ENCODE peak calls at places on chromosomes 1 and 21, in seven cellular contexts. One of them, this sample, is unnamed.

GRCh38 chr1:229854620-229855019 is 212.4 kb upstream of the GALNT2 start:
- DNase-seq in right atrium auricular region: no peak
- DNase-seq in AG20443: no peak
- DNase-seq in H4: no peak
- DNase-seq in NCI-H1417 treated with DMSO at 0.1 percent for 48 hours: no peak
- DNase-seq in brain microvascular endothelial cell: no peak
- DNase-seq in AG08396: no peak
- DNase-seq in this sample: no peak

GRCh38 chr1:11335417-11336070 is 62.5 kb downstream of the UBIAD1 start:
- DNase-seq in right atrium auricular region: no peak
- DNase-seq in AG20443: no peak
- DNase-seq in H4: no peak
- DNase-seq in NCI-H1417 treated with DMSO at 0.1 percent for 48 hours: no peak
- DNase-seq in brain microvascular endothelial cell: no peak
- DNase-seq in AG08396: no peak
- DNase-seq in this sample: no peak

GRCh38 chr1:117339866-117340357 is 27.3 kb upstream of the MAN1A2 start:
- DNase-seq in right atrium auricular region: no peak
- DNase-seq in AG20443: peak
- DNase-seq in H4: peak
- DNase-seq in NCI-H1417 treated with DMSO at 0.1 percent for 48 hours: no peak
- DNase-seq in brain microvascular endothelial cell: peak
- DNase-seq in AG08396: peak
- DNase-seq in this sample: peak

GRCh38 chr1:8525291-8526275 is 207.7 kb downstream of the SLC45A1 start:
- DNase-seq in right atrium auricular region: peak
- DNase-seq in AG20443: peak
- DNase-seq in H4: peak
- DNase-seq in NCI-H1417 treated with DMSO at 0.1 percent for 48 hours: peak
- DNase-seq in brain microvascular endothelial cell: peak
- DNase-seq in AG08396: peak
- DNase-seq in this sample: peak

GRCh38 chr21:42651515-42652401 is 1.7 kb upstream of the PDE9A start:
- DNase-seq in right atrium auricular region: no peak
- DNase-seq in AG20443: no peak
- DNase-seq in H4: no peak
- DNase-seq in NCI-H1417 treated with DMSO at 0.1 percent for 48 hours: no peak
- DNase-seq in brain microvascular endothelial cell: no peak
- DNase-seq in AG08396: no peak
- DNase-seq in this sample: no peak

GRCh38 chr1:201538618-201539551 is at the start of gene NAV1:
- DNase-seq in right atrium auricular region: peak
- DNase-seq in AG20443: peak
- DNase-seq in H4: peak
- DNase-seq in NCI-H1417 treated with DMSO at 0.1 percent for 48 hours: no peak
- DNase-seq in brain microvascular endothelial cell: no peak
- DNase-seq in AG08396: peak
- DNase-seq in this sample: peak

GRCh38 chr21:16195896-16196443 is 466.2 kb downstream of the USP25 start:
- DNase-seq in right atrium auricular region: no peak
- DNase-seq in AG20443: no peak
- DNase-seq in H4: no peak
- DNase-seq in NCI-H1417 treated with DMSO at 0.1 percent for 48 hours: no peak
- DNase-seq in brain microvascular endothelial cell: no peak
- DNase-seq in AG08396: no peak
- DNase-seq in this sample: peak

GRCh38 chr1:166272155-166272554 is 105.4 kb upstream of the FAM78B start:
- DNase-seq in right atrium auricular region: no peak
- DNase-seq in AG20443: no peak
- DNase-seq in H4: no peak
- DNase-seq in NCI-H1417 treated with DMSO at 0.1 percent for 48 hours: no peak
- DNase-seq in brain microvascular endothelial cell: no peak
- DNase-seq in AG08396: no peak
- DNase-seq in this sample: no peak

GRCh38 chr1:63787875-63788274 is 14.1 kb downstream of the ROR1 start:
- DNase-seq in right atrium auricular region: no peak
- DNase-seq in AG20443: no peak
- DNase-seq in H4: no peak
- DNase-seq in NCI-H1417 treated with DMSO at 0.1 percent for 48 hours: no peak
- DNase-seq in brain microvascular endothelial cell: no peak
- DNase-seq in AG08396: no peak
- DNase-seq in this sample: no peak

GRCh38 chr1:69930396-69930795 is 275.0 kb downstream of the LRRC40 start:
- DNase-seq in right atrium auricular region: no peak
- DNase-seq in AG20443: no peak
- DNase-seq in H4: no peak
- DNase-seq in NCI-H1417 treated with DMSO at 0.1 percent for 48 hours: no peak
- DNase-seq in brain microvascular endothelial cell: no peak
- DNase-seq in AG08396: no peak
- DNase-seq in this sample: no peak

GRCh38 chr1:209617755-209618154 is 34.2 kb downstream of the CAMK1G start:
- DNase-seq in right atrium auricular region: no peak
- DNase-seq in AG20443: no peak
- DNase-seq in H4: no peak
- DNase-seq in NCI-H1417 treated with DMSO at 0.1 percent for 48 hours: no peak
- DNase-seq in brain microvascular endothelial cell: no peak
- DNase-seq in AG08396: no peak
- DNase-seq in this sample: no peak

GRCh38 chr1:156648951-156649350 is 7.0 kb downstream of the BCAN start:
- DNase-seq in right atrium auricular region: no peak
- DNase-seq in AG20443: no peak
- DNase-seq in H4: no peak
- DNase-seq in NCI-H1417 treated with DMSO at 0.1 percent for 48 hours: no peak
- DNase-seq in brain microvascular endothelial cell: no peak
- DNase-seq in AG08396: no peak
- DNase-seq in this sample: no peak

GRCh38 chr1:12021616-12022015 is 2.3 kb downstream of the MIIP start:
- DNase-seq in right atrium auricular region: no peak
- DNase-seq in AG20443: no peak
- DNase-seq in H4: no peak
- DNase-seq in NCI-H1417 treated with DMSO at 0.1 percent for 48 hours: no peak
- DNase-seq in brain microvascular endothelial cell: no peak
- DNase-seq in AG08396: no peak
- DNase-seq in this sample: no peak

GRCh38 chr1:103514920-103515503 is 10.5 kb upstream of the RNPC3 start:
- DNase-seq in right atrium auricular region: no peak
- DNase-seq in AG20443: peak
- DNase-seq in H4: peak
- DNase-seq in NCI-H1417 treated with DMSO at 0.1 percent for 48 hours: no peak
- DNase-seq in brain microvascular endothelial cell: peak
- DNase-seq in AG08396: peak
- DNase-seq in this sample: peak

GRCh38 chr1:159067699-159068621 is 8.6 kb downstream of the AIM2 start:
- DNase-seq in right atrium auricular region: no peak
- DNase-seq in AG20443: no peak
- DNase-seq in H4: no peak
- DNase-seq in NCI-H1417 treated with DMSO at 0.1 percent for 48 hours: no peak
- DNase-seq in brain microvascular endothelial cell: no peak
- DNase-seq in AG08396: no peak
- DNase-seq in this sample: no peak

GRCh38 chr1:230753191-230753585 is 6.0 kb downstream of the CAPN9 start:
- DNase-seq in right atrium auricular region: no peak
- DNase-seq in AG20443: no peak
- DNase-seq in H4: no peak
- DNase-seq in NCI-H1417 treated with DMSO at 0.1 percent for 48 hours: no peak
- DNase-seq in brain microvascular endothelial cell: no peak
- DNase-seq in AG08396: no peak
- DNase-seq in this sample: no peak

GRCh38 chr1:51768971-51769601 is 109.4 kb downstream of the NRDC start:
- DNase-seq in right atrium auricular region: no peak
- DNase-seq in AG20443: peak
- DNase-seq in H4: peak
- DNase-seq in NCI-H1417 treated with DMSO at 0.1 percent for 48 hours: peak
- DNase-seq in brain microvascular endothelial cell: peak
- DNase-seq in AG08396: peak
- DNase-seq in this sample: peak

GRCh38 chr1:1080122-1080753 is 6.1 kb upstream of the RNF223 start:
- DNase-seq in right atrium auricular region: no peak
- DNase-seq in AG20443: peak
- DNase-seq in H4: peak
- DNase-seq in NCI-H1417 treated with DMSO at 0.1 percent for 48 hours: no peak
- DNase-seq in brain microvascular endothelial cell: no peak
- DNase-seq in AG08396: peak
- DNase-seq in this sample: peak

GRCh38 chr1:117067528-117068370 is 7.6 kb downstream of the TTF2 start:
- DNase-seq in right atrium auricular region: peak
- DNase-seq in AG20443: peak
- DNase-seq in H4: peak
- DNase-seq in NCI-H1417 treated with DMSO at 0.1 percent for 48 hours: no peak
- DNase-seq in brain microvascular endothelial cell: peak
- DNase-seq in AG08396: peak
- DNase-seq in this sample: peak

GRCh38 chr1:89922911-89923310 is 72.0 kb upstream of the ZNF326 start:
- DNase-seq in right atrium auricular region: no peak
- DNase-seq in AG20443: no peak
- DNase-seq in H4: no peak
- DNase-seq in NCI-H1417 treated with DMSO at 0.1 percent for 48 hours: no peak
- DNase-seq in brain microvascular endothelial cell: no peak
- DNase-seq in AG08396: no peak
- DNase-seq in this sample: no peak

GRCh38 chr1:177442580-177442979 is 271.8 kb downstream of the BRINP2 start:
- DNase-seq in right atrium auricular region: no peak
- DNase-seq in AG20443: no peak
- DNase-seq in H4: no peak
- DNase-seq in NCI-H1417 treated with DMSO at 0.1 percent for 48 hours: no peak
- DNase-seq in brain microvascular endothelial cell: no peak
- DNase-seq in AG08396: no peak
- DNase-seq in this sample: no peak

GRCh38 chr1:220575718-220576497 is 48.0 kb downstream of the MARK1 start:
- DNase-seq in right atrium auricular region: no peak
- DNase-seq in AG20443: no peak
- DNase-seq in H4: no peak
- DNase-seq in NCI-H1417 treated with DMSO at 0.1 percent for 48 hours: no peak
- DNase-seq in brain microvascular endothelial cell: no peak
- DNase-seq in AG08396: no peak
- DNase-seq in this sample: no peak

GRCh38 chr1:41517039-41517438 is 32.6 kb upstream of the EDN2 start:
- DNase-seq in right atrium auricular region: no peak
- DNase-seq in AG20443: no peak
- DNase-seq in H4: no peak
- DNase-seq in NCI-H1417 treated with DMSO at 0.1 percent for 48 hours: no peak
- DNase-seq in brain microvascular endothelial cell: no peak
- DNase-seq in AG08396: no peak
- DNase-seq in this sample: no peak

GRCh38 chr1:12478612-12478985 is 139.4 kb downstream of the DHRS3 start:
- DNase-seq in right atrium auricular region: no peak
- DNase-seq in AG20443: no peak
- DNase-seq in H4: no peak
- DNase-seq in NCI-H1417 treated with DMSO at 0.1 percent for 48 hours: no peak
- DNase-seq in brain microvascular endothelial cell: no peak
- DNase-seq in AG08396: no peak
- DNase-seq in this sample: no peak

GRCh38 chr1:116376734-116377096 is 3.7 kb downstream of the ATP1A1 start:
- DNase-seq in right atrium auricular region: no peak
- DNase-seq in AG20443: no peak
- DNase-seq in H4: no peak
- DNase-seq in NCI-H1417 treated with DMSO at 0.1 percent for 48 hours: no peak
- DNase-seq in brain microvascular endothelial cell: no peak
- DNase-seq in AG08396: no peak
- DNase-seq in this sample: no peak

GRCh38 chr1:208855403-208855802 is 611.2 kb upstream of the PLXNA2 start:
- DNase-seq in right atrium auricular region: no peak
- DNase-seq in AG20443: no peak
- DNase-seq in H4: no peak
- DNase-seq in NCI-H1417 treated with DMSO at 0.1 percent for 48 hours: no peak
- DNase-seq in brain microvascular endothelial cell: no peak
- DNase-seq in AG08396: no peak
- DNase-seq in this sample: no peak

GRCh38 chr1:232900818-232901217 is 49.6 kb upstream of the NTPCR start:
- DNase-seq in right atrium auricular region: no peak
- DNase-seq in AG20443: no peak
- DNase-seq in H4: no peak
- DNase-seq in NCI-H1417 treated with DMSO at 0.1 percent for 48 hours: no peak
- DNase-seq in brain microvascular endothelial cell: no peak
- DNase-seq in AG08396: no peak
- DNase-seq in this sample: no peak